ENCODE peak calls at places on chromosomes 16 and 17, in seven cellular contexts. P, V, X, S, T, U and M are unnamed samples.
A peak's percentile ranks its signal among the peaks of the same experiment; 100 is the strongest.

GRCh38 chr17:58279016-58279671 is 1.6 kb downstream of the MPO start:
- DNase-seq in P (no peak), V (no peak), X (peak; percentile 39), S (peak; percentile 48), T (peak; percentile 75), U (peak; percentile 87), M (peak; percentile 31)

GRCh38 chr16:75644240-75645012 is 3.0 kb downstream of the KARS1 start:
- DNase-seq in P (no peak), V (no peak), X (no peak), S (no peak), T (no peak), U (no peak), M (no peak)

GRCh38 chr16:14358697-14359305 is 271.3 kb downstream of the PARN start:
- DNase-seq in P (no peak), V (no peak), X (no peak), S (no peak), T (no peak), U (peak; percentile 39), M (no peak)

GRCh38 chr16:31508706-31509523 is 724 bp upstream of the RUSF1 start:
- DNase-seq in P (no peak), V (no peak), X (no peak), S (no peak), T (no peak), U (no peak), M (no peak)

GRCh38 chr17:48841395-48841831 is 10.6 kb downstream of the CALCOCO2 start:
- DNase-seq in P (no peak), V (no peak), X (no peak), S (no peak), T (no peak), U (no peak), M (no peak)

GRCh38 chr16:56231-56927 is 2.8 kb downstream of the SNRNP25 start:
- DNase-seq in P (no peak), V (no peak), X (no peak), S (no peak), T (no peak), U (no peak), M (no peak)

GRCh38 chr17:68706351-68706750 is 105.2 kb upstream of the FAM20A start:
- DNase-seq in P (no peak), V (no peak), X (no peak), S (no peak), T (no peak), U (no peak), M (no peak)

GRCh38 chr17:76678330-76678729 is 32.4 kb downstream of the MXRA7 start:
- DNase-seq in P (no peak), V (no peak), X (peak; percentile 3), S (no peak), T (no peak), U (peak; percentile 59), M (no peak)

GRCh38 chr17:74467221-74467951 is 952 bp downstream of the CD300A start:
- DNase-seq in P (no peak), V (peak; percentile 22), X (no peak), S (no peak), T (no peak), U (peak; percentile 68), M (no peak)

GRCh38 chr16:49701867-49702494 is 153.9 kb downstream of the ZNF423 start:
- DNase-seq in P (peak; percentile 13), V (no peak), X (no peak), S (peak; percentile 70), T (no peak), U (no peak), M (no peak)

GRCh38 chr17:81154961-81155360 is 10.3 kb upstream of the PVALEF start:
- DNase-seq in P (no peak), V (no peak), X (no peak), S (no peak), T (peak; percentile 65), U (peak; percentile 28), M (no peak)

GRCh38 chr16:86783626-86784266 is 205.4 kb downstream of the FOXL1 start:
- DNase-seq in P (no peak), V (no peak), X (no peak), S (no peak), T (no peak), U (no peak), M (no peak)

GRCh38 chr17:7864995-7865650 is 7.3 kb downstream of the CYB5D1 start:
- DNase-seq in P (no peak), V (no peak), X (no peak), S (no peak), T (no peak), U (no peak), M (no peak)

GRCh38 chr16:65105173-65105572 is 16.7 kb downstream of the CDH11 start:
- DNase-seq in P (no peak), V (no peak), X (no peak), S (no peak), T (no peak), U (no peak), M (no peak)

GRCh38 chr17:59725691-59726090 is 18.2 kb downstream of the VMP1 start:
- DNase-seq in P (no peak), V (no peak), X (no peak), S (no peak), T (no peak), U (no peak), M (no peak)

GRCh38 chr16:30615358-30616076 is 5.3 kb upstream of the ZNF689 start:
- DNase-seq in P (peak; percentile 49), V (no peak), X (peak; percentile 18), S (peak; percentile 67), T (peak; percentile 87), U (no peak), M (peak; percentile 58)

GRCh38 chr17:72432143-72432604 is 311.4 kb downstream of the SOX9 start:
- DNase-seq in P (no peak), V (no peak), X (no peak), S (no peak), T (no peak), U (no peak), M (no peak)

GRCh38 chr17:33732116-33732515 is 439.0 kb upstream of the ASIC2 start:
- DNase-seq in P (no peak), V (no peak), X (peak; percentile 23), S (no peak), T (no peak), U (no peak), M (no peak)

GRCh38 chr17:27741971-27742370 is 58.4 kb downstream of the NOS2 start:
- DNase-seq in P (no peak), V (no peak), X (no peak), S (no peak), T (no peak), U (no peak), M (no peak)

GRCh38 chr16:88894681-88895300 is 28.3 kb upstream of the PABPN1L start:
- DNase-seq in P (no peak), V (no peak), X (no peak), S (no peak), T (no peak), U (no peak), M (no peak)

GRCh38 chr16:88896238-88897065 is 30.0 kb upstream of the PABPN1L start:
- DNase-seq in P (no peak), V (no peak), X (no peak), S (no peak), T (no peak), U (no peak), M (no peak)

GRCh38 chr16:88893127-88893968 is 26.9 kb upstream of the PABPN1L start:
- DNase-seq in P (no peak), V (no peak), X (no peak), S (no peak), T (no peak), U (no peak), M (no peak)

GRCh38 chr16:88897696-88898425 is 31.4 kb upstream of the PABPN1L start:
- DNase-seq in P (no peak), V (no peak), X (no peak), S (no peak), T (no peak), U (no peak), M (no peak)

DNA sequence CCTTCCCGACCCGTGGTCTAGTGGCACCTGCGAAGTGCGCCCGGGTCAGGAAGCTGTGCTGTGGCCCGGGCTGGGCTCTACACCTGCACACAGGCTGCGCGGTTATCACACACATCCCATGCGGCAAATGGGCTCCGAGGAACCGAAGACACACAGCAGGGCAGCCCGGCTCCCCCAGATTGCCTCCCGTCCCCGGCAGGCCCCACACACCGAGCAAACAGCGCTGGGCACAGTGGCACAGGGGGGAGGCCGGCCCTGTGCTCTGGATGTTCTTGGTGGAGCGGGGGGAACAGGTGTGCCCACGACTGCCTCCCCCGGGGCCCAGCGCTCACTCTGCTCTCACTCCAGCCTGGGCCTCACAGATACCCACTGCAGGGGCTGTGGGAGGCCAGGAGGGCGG is 28.9 kb upstream of the PABPN1L start:
- DNase-seq in P (no peak), V (no peak), X (no peak), S (no peak), T (no peak), U (no peak), M (no peak)
- H3K36me3 ChIP-seq in P (no peaks in the 10 kb centered on the region), V (no peaks in the 10 kb centered on the region), X (peaks cover 91% of the 10 kb centered on the region), S (peaks cover 34% of the 10 kb centered on the region), T (no peaks in the 10 kb centered on the region), U (no peaks in the 10 kb centered on the region), M (no peaks in the 10 kb centered on the region)

DNA sequence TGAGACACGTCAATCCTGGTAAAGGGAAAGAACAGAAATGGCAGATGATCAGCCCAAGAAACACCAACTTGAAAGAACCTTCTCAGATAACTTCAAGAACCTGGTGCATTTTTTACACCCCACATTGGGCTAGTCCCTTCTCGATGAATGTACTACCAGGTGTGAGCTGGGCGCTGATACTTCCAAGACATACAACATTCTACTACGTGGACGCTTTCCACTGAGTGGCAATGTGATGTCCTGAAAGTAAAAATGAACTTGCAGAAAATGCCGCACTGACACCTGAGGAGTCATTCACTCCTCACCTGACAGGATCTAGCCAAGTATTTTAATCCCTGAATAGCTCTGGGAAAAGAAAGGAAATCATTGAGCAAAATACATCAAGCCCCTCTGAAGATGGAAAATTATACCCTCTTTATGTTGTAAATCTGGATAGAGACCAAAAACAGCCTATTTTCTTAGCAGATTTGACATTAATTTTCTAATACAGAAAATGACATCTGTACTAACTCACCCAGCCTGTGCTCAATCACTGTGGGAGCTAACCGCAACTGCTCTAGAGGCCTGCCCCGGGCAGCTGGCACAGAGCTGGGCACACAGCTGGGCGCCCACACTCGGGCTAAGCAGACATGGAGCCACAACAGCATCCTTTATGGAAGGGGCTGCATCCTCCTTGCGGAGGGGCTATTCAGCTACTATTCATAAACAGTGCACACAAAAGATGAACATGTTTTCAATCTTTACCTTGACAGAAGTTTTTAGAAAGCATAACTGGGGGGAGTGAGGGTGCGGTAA is 16.2 kb downstream of the SNN start:
- DNase-seq in P (no peak), V (no peak), X (no peak), S (no peak), T (no peak), U (no peak), M (no peak)
- H3K4me1 ChIP-seq in P (peaks cover 42% of the 10 kb centered on the region), V (peaks cover 57% of the 10 kb centered on the region), X (peaks cover 9% of the 10 kb centered on the region), S (peaks cover 63% of the 10 kb centered on the region), T (peaks cover 21% of the 10 kb centered on the region), U (peaks cover 5% of the 10 kb centered on the region), M (no peaks in the 10 kb centered on the region)

GRCh38 chr17:78117027-78117981 is 11.3 kb downstream of the TMC6 start:
- DNase-seq in P (peak; percentile 67), V (no peak), X (no peak), S (no peak), T (peak; percentile 73), U (peak; percentile 76), M (peak; percentile 31)
- TF ChIP-seq CTCF in P (peak; percentile 68), V (peak; percentile 58), X (peak; percentile 35), S (peak; percentile 25), T (peak; percentile 30), U (peak; percentile 39), M (peak; percentile 33)

DNA sequence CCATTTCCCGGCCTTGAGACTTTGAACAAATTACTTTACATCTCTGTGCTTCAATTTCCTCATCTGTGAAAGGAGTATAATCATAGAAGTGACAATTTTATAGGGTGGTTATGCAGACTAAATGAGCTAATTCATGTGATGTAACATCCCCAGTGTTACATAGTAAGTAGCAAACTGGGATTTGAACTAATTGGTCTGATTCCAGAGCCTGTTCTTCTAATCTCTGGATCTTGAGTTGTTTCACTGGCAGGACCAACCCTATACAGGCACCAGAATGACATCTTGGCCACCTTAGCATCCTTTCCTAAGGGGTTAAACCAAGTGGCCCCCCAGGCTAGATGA is 77.8 kb downstream of the AATF start:
- DNase-seq in P (no peak), V (no peak), X (no peak), S (no peak), T (no peak), U (no peak), M (no peak)
- H3K36me3 ChIP-seq in P (no peaks in the 10 kb centered on the region), V (no peaks in the 10 kb centered on the region), X (peaks cover 65% of the 10 kb centered on the region), S (peaks cover 61% of the 10 kb centered on the region), T (peaks cover 16% of the 10 kb centered on the region), U (no peaks in the 10 kb centered on the region), M (no peaks in the 10 kb centered on the region)